ENCODE peak calls at places on chromosomes 5 and 9, in four cellular contexts. One of them, this sample, is unnamed.

GRCh38 chr9:72292184-72292787 is 72.7 kb downstream of the ZFAND5 start:
- DNase-seq in fibroblast of the conjunctiva: peak
- DNase-seq in spleen: no peak
- DNase-seq in mesenchymal stem cell: peak
- DNase-seq in this sample: peak

GRCh38 chr9:98971168-98971914 is 27.6 kb downstream of the COL15A1 start:
- DNase-seq in fibroblast of the conjunctiva: peak
- DNase-seq in spleen: no peak
- DNase-seq in mesenchymal stem cell: peak
- DNase-seq in this sample: peak

GRCh38 chr5:142617416-142617815 is 68.5 kb downstream of the FGF1 start:
- DNase-seq in fibroblast of the conjunctiva: no peak
- DNase-seq in spleen: no peak
- DNase-seq in mesenchymal stem cell: no peak
- DNase-seq in this sample: no peak

GRCh38 chr5:96977228-96977627 is 41.3 kb downstream of the LNPEP start:
- DNase-seq in fibroblast of the conjunctiva: no peak
- DNase-seq in spleen: no peak
- DNase-seq in mesenchymal stem cell: no peak
- DNase-seq in this sample: no peak

GRCh38 chr5:21919417-21920022 is 933.6 kb downstream of the CDH12 start:
- DNase-seq in fibroblast of the conjunctiva: peak
- DNase-seq in spleen: no peak
- DNase-seq in mesenchymal stem cell: peak
- DNase-seq in this sample: peak

GRCh38 chr9:123225995-123226394 is 42.4 kb downstream of the STRBP start:
- DNase-seq in fibroblast of the conjunctiva: no peak
- DNase-seq in spleen: no peak
- DNase-seq in mesenchymal stem cell: no peak
- DNase-seq in this sample: no peak

GRCh38 chr5:134029156-134029555 is 24.4 kb upstream of the VDAC1 start:
- DNase-seq in fibroblast of the conjunctiva: no peak
- DNase-seq in spleen: peak
- DNase-seq in mesenchymal stem cell: peak
- DNase-seq in this sample: no peak

GRCh38 chr9:136186386-136186785 is 18.5 kb downstream of the LHX3 start:
- DNase-seq in fibroblast of the conjunctiva: no peak
- DNase-seq in spleen: no peak
- DNase-seq in mesenchymal stem cell: no peak
- DNase-seq in this sample: no peak

GRCh38 chr5:35960328-35960727 is 21.9 kb upstream of the CAPSL start:
- DNase-seq in fibroblast of the conjunctiva: no peak
- DNase-seq in spleen: no peak
- DNase-seq in mesenchymal stem cell: no peak
- DNase-seq in this sample: no peak

GRCh38 chr9:110116543-110116885 is 91.4 kb downstream of the C9orf152 start:
- DNase-seq in fibroblast of the conjunctiva: peak
- DNase-seq in spleen: no peak
- DNase-seq in mesenchymal stem cell: peak
- DNase-seq in this sample: no peak

GRCh38 chr5:134053840-134054338 is 49.1 kb upstream of the VDAC1 start:
- DNase-seq in fibroblast of the conjunctiva: no peak
- DNase-seq in spleen: no peak
- DNase-seq in mesenchymal stem cell: no peak
- DNase-seq in this sample: peak

GRCh38 chr9:126388964-126389363 is 62.3 kb downstream of the MVB12B start:
- DNase-seq in fibroblast of the conjunctiva: no peak
- DNase-seq in spleen: no peak
- DNase-seq in mesenchymal stem cell: no peak
- DNase-seq in this sample: no peak

GRCh38 chr5:90356612-90357011 is 52.9 kb downstream of the CETN3 start:
- DNase-seq in fibroblast of the conjunctiva: no peak
- DNase-seq in spleen: no peak
- DNase-seq in mesenchymal stem cell: no peak
- DNase-seq in this sample: no peak

GRCh38 chr5:143354025-143354424 is 49.5 kb downstream of the NR3C1 start:
- DNase-seq in fibroblast of the conjunctiva: no peak
- DNase-seq in spleen: no peak
- DNase-seq in mesenchymal stem cell: peak
- DNase-seq in this sample: no peak

GRCh38 chr9:110255417-110256141 is 728 bp downstream of the TXN start:
- DNase-seq in fibroblast of the conjunctiva: no peak
- DNase-seq in spleen: peak
- DNase-seq in mesenchymal stem cell: peak
- DNase-seq in this sample: no peak